ENCODE peak calls at places on chromosomes 12 and 14, in seven cellular contexts. I is K562, H is esophagus squamous epithelium, S is body of pancreas, B is astrocyte, W is cardiac muscle cell, L is small intestine. E is an unnamed sample.

GRCh38 chr14:76720382-76720813 is 40.9 kb upstream of the VASH1 start:
- DNase-seq in I (no peak), H (no peak), S (peak; percentile 50), B (peak; percentile 12), W (peak; percentile 81), L (peak; percentile 25), E (no peak)

GRCh38 chr12:97275261-97276197 is 187.1 kb upstream of the RMST start:
- DNase-seq in I (no peak), H (no peak), S (peak; percentile 24), B (no peak), W (no peak), L (no peak), E (no peak)

GRCh38 chr12:107493135-107493494 is 192.5 kb upstream of the PWP1 start:
- DNase-seq in I (no peak), H (no peak), S (no peak), B (no peak), W (no peak), L (no peak), E (no peak)

GRCh38 chr12:45946435-45946834 is 43.9 kb downstream of the SCAF11 start:
- DNase-seq in I (no peak), H (no peak), S (no peak), B (no peak), W (no peak), L (no peak), E (no peak)

GRCh38 chr14:63192085-63192484 is 12.2 kb upstream of the RHOJ start:
- DNase-seq in I (no peak), H (no peak), S (no peak), B (no peak), W (no peak), L (no peak), E (no peak)

GRCh38 chr14:100140452-100141132 is 18.9 kb downstream of the DEGS2 start:
- DNase-seq in I (peak; percentile 71), H (no peak), S (peak; percentile 42), B (peak; percentile 12), W (peak; percentile 69), L (peak; percentile 69), E (no peak)

GRCh38 chr14:62162998-62163589 is 400.9 kb downstream of the SNAPC1 start:
- DNase-seq in I (peak; percentile 12), H (no peak), S (peak; percentile 25), B (peak; percentile 27), W (peak; percentile 66), L (peak; percentile 32), E (no peak)

GRCh38 chr14:103909531-103910261 is 18.6 kb upstream of the TDRD9 start:
- DNase-seq in I (no peak), H (no peak), S (no peak), B (no peak), W (no peak), L (no peak), E (no peak)

GRCh38 chr12:109830718-109831117 is 2.5 kb downstream of the TRPV4 start:
- DNase-seq in I (no peak), H (no peak), S (no peak), B (no peak), W (no peak), L (no peak), E (no peak)

GRCh38 chr12:108855284-108856169 is 1.9 kb downstream of the SSH1 start:
- DNase-seq in I (peak; percentile 74), H (no peak), S (no peak), B (peak; percentile 34), W (peak; percentile 17), L (no peak), E (no peak)

GRCh38 chr12:127487031-127487430 is 779.9 kb upstream of the TMEM132C start:
- DNase-seq in I (no peak), H (no peak), S (no peak), B (peak; percentile 51), W (no peak), L (no peak), E (no peak)

GRCh38 chr12:51687142-51687935 is 96.3 kb downstream of the SCN8A start:
- DNase-seq in I (no peak), H (no peak), S (no peak), B (peak; percentile 28), W (no peak), L (no peak), E (no peak)

GRCh38 chr12:95303476-95303875 is 85.9 kb downstream of the VEZT start:
- DNase-seq in I (no peak), H (no peak), S (no peak), B (peak; percentile 45), W (no peak), L (no peak), E (no peak)

GRCh38 chr14:22666203-22666893 is 22.2 kb upstream of the OR6J1 start:
- DNase-seq in I (no peak), H (no peak), S (no peak), B (no peak), W (no peak), L (no peak), E (no peak)

GRCh38 chr14:33754264-33754663 is 196.6 kb downstream of the EGLN3 start:
- DNase-seq in I (no peak), H (no peak), S (no peak), B (peak; percentile 74), W (no peak), L (no peak), E (no peak)

GRCh38 chr12:22974865-22975264 is 349.9 kb downstream of the ETNK1 start:
- DNase-seq in I (no peak), H (no peak), S (no peak), B (peak; percentile 94), W (no peak), L (no peak), E (no peak)

GRCh38 chr12:29640589-29641345 is 143.0 kb downstream of the TMTC1 start:
- DNase-seq in I (no peak), H (no peak), S (no peak), B (peak; percentile 71), W (no peak), L (peak; percentile 71), E (no peak)

GRCh38 chr12:29634057-29634456 is 136.6 kb upstream of the OVCH1 start:
- DNase-seq in I (no peak), H (no peak), S (no peak), B (peak; percentile 26), W (peak; percentile 15), L (no peak), E (no peak)

GRCh38 chr12:29638528-29638927 is 141.0 kb upstream of the OVCH1 start:
- DNase-seq in I (no peak), H (no peak), S (no peak), B (no peak), W (no peak), L (no peak), E (no peak)

GRCh38 chr12:29644536-29645162 is 139.1 kb downstream of the TMTC1 start:
- DNase-seq in I (no peak), H (no peak), S (no peak), B (no peak), W (no peak), L (no peak), E (no peak)

DNA sequence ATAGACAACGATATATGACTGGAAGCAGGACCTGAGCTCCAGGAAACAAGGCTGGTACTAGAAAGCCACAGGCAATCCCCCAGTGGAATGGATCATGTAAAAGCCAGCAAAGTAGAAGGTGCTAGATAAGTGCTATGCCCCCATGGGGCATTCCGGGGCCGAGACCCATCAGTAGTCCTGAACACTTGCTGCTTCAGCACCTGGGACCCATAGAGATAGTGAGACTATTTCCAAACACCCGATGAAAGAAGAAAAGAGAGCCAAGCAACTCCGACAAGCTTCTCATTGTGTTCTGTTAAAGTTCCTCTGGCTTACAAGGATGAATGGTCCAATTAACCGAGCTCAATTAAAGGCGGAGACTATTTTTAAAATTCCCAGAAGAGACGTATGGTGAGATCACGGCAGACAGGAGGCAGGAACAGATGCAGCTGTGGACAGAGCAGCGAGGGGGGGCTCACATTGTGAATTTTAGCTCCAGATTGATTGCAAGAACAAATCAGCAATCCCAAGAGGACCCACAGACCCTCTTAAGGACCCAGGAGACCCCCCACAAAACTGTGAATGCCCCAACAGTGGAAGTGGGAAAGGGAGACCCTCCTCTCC is 142.5 kb upstream of the OVCH1 start:
- DNase-seq in I (no peak), H (no peak), S (no peak), B (no peak), W (no peak), L (no peak), E (no peak)
- H3K4me3 ChIP-seq in I (no peak overlapping the region), H (no peak overlapping the region), S (no peak overlapping the region), B (no peak overlapping the region), W (no peak overlapping the region), L (no peak overlapping the region), E (peak overlapping the region; percentile 59)

DNA sequence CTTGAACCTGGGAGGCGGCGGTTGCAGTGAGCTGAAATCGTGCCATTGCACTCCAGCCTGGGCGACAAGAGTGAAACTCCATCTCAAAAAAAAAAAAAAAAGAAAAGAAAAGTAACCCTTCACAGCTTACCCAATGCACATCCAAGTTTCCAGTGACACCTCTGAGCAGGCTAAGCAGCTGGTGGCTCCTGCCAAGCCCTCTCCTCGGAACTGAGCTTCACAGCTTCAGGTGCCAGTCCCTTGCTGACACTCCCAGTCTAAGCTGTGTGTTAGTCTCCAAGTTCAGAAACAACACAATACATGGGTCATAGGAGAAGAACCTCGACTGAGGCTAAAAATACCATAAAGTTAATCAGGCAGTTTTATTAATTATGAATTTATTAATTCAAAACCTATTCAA is 7.9 kb downstream of the CD9 start:
- DNase-seq in I (no peak), H (no peak), S (no peak), B (no peak), W (no peak), L (no peak), E (no peak)
- H3K27ac ChIP-seq in I (no peak overlapping the region), H (peak overlapping the region; percentile 76), S (no peak overlapping the region), B (no peak overlapping the region), W (no peak overlapping the region), L (no peak overlapping the region), E (peak overlapping the region; percentile 97)

GRCh38 chr12:57763881-57764661 is 2.8 kb downstream of the CYP27B1 start:
- DNase-seq in I (no peak), H (no peak), S (no peak), B (no peak), W (no peak), L (no peak), E (no peak)

GRCh38 chr12:57765698-57766463 is 997 bp downstream of the CYP27B1 start:
- DNase-seq in I (no peak), H (no peak), S (peak; percentile 38), B (no peak), W (no peak), L (no peak), E (no peak)

GRCh38 chr12:57766464-57767311 is at the start of gene CYP27B1:
- DNase-seq in I (peak; percentile 49), H (no peak), S (peak; percentile 37), B (no peak), W (peak; percentile 45), L (no peak), E (no peak)

GRCh38 chr12:57765003-57765697 is 1.7 kb downstream of the CYP27B1 start:
- DNase-seq in I (no peak), H (no peak), S (peak; percentile 54), B (no peak), W (peak; percentile 36), L (no peak), E (no peak)

GRCh38 chr12:57764662-57765002 is 2.2 kb downstream of the CYP27B1 start:
- DNase-seq in I (no peak), H (no peak), S (peak; percentile 82), B (no peak), W (no peak), L (peak; percentile 49), E (no peak)
- H3K4me3 ChIP-seq in I (no peak overlapping the region), H (peak overlapping the region; percentile 23), S (peak overlapping the region; percentile 16), B (peak overlapping the region; percentile 44), W (no peak overlapping the region), L (no peak overlapping the region), E (peak overlapping the region; percentile 68)

DNA sequence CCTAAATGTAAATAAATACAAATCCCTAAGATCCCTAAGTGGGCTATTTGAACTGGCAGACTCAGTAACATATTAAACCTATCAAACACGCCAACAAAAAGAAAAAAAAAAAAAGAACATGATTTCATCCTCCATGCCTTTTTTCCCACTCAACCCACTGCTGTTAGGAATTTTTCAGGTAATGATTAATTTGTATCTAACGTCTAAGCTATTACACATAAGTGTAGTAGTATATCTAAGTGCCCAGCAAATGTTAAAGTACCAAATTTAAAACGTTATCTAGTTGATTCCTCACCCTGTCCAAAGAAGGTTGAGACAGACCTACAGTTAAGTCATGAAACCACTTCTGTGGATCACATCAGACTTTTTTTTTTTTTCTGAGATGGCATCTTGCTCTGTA is 16.4 kb upstream of the ARID4A start:
- DNase-seq in I (no peak), H (no peak), S (no peak), B (no peak), W (no peak), L (no peak), E (no peak)
- H3K27ac ChIP-seq in I (peak overlapping the region; percentile 84), H (peak overlapping the region; percentile 30), S (peak overlapping the region; percentile 81), B (peak overlapping the region; percentile 75), W (peak overlapping the region; percentile 67), L (no peak overlapping the region), E (peak overlapping the region; percentile 59)